ENCODE peak calls at places on chromosomes 12 and 14, in four cellular contexts. S is fibroblast of lung, X is GM20000, D is GOT3. N is an unnamed sample.

GRCh38 chr12:121483950-121484349 is 84.0 kb downstream of the RNF34 start:
- DNase-seq in S (no peak), X (no peak), D (no peak), N (no peak)

GRCh38 chr14:105540811-105541210 is 14.4 kb downstream of the TMEM121 start:
- DNase-seq in S (no peak), X (no peak), D (no peak), N (no peak)

GRCh38 chr14:75486317-75486716 is 36.0 kb upstream of the BATF start:
- DNase-seq in S (no peak), X (no peak), D (no peak), N (no peak)

GRCh38 chr14:36944307-36945010 is 227.9 kb downstream of the SLC25A21 start:
- DNase-seq in S (peak; percentile 54), X (no peak), D (no peak), N (peak; percentile 29)

GRCh38 chr14:23447634-23448353 is 12.3 kb upstream of the MYH7 start:
- DNase-seq in S (no peak), X (no peak), D (no peak), N (no peak)

GRCh38 chr12:118357327-118358007 is 15.2 kb downstream of the TAOK3 start:
- DNase-seq in S (peak; percentile 64), X (peak; percentile 50), D (no peak), N (no peak)

GRCh38 chr12:59164991-59165718 is 244.9 kb upstream of the LRIG3 start:
- DNase-seq in S (peak; percentile 69), X (no peak), D (no peak), N (peak; percentile 41)

GRCh38 chr14:74190910-74191575 is 48.2 kb upstream of the VSX2 start:
- DNase-seq in S (no peak), X (no peak), D (no peak), N (peak; percentile 9)

GRCh38 chr14:52439476-52439875 is 112.8 kb downstream of the TXNDC16 start:
- DNase-seq in S (no peak), X (no peak), D (no peak), N (no peak)

GRCh38 chr12:45329238-45329637 is 113.3 kb downstream of the ANO6 start:
- DNase-seq in S (peak; percentile 52), X (no peak), D (no peak), N (no peak)

GRCh38 chr12:59977779-59978178 is 381.9 kb downstream of the SLC16A7 start:
- DNase-seq in S (no peak), X (no peak), D (no peak), N (no peak)

GRCh38 chr12:18749381-18749957 is 11.6 kb downstream of the CAPZA3 start:
- DNase-seq in S (no peak), X (no peak), D (no peak), N (no peak)

GRCh38 chr14:104796682-104797081 is 1.1 kb upstream of the AKT1 start:
- DNase-seq in S (no peak), X (no peak), D (no peak), N (no peak)

N was measured in astrocyte.